ENCODE peak calls at places on chromosomes 1 and 21, in five cellular contexts. One of them, this sample, is unnamed.
A peak's percentile ranks its signal among the peaks of the same experiment; 100 is the strongest.

GRCh38 chr1:53396563-53397268 is 62.5 kb upstream of the DMRTB1 start:
- DNase-seq in HepG2: no peak
- DNase-seq in GM12878: no peak
- DNase-seq in H1: no peak
- DNase-seq in SK-N-SH: peak; percentile 52
- DNase-seq in this sample: no peak

GRCh38 chr1:29850358-29850757 is 614.0 kb downstream of the PTPRU start:
- DNase-seq in HepG2: no peak
- DNase-seq in GM12878: no peak
- DNase-seq in H1: no peak
- DNase-seq in SK-N-SH: no peak
- DNase-seq in this sample: no peak

GRCh38 chr1:115255154-115255553 is 82.9 kb downstream of the NGF start:
- DNase-seq in HepG2: no peak
- DNase-seq in GM12878: no peak
- DNase-seq in H1: no peak
- DNase-seq in SK-N-SH: no peak
- DNase-seq in this sample: no peak

GRCh38 chr1:25888426-25888987 is 13.0 kb upstream of the PAQR7 start:
- DNase-seq in HepG2: no peak
- DNase-seq in GM12878: no peak
- DNase-seq in H1: no peak
- DNase-seq in SK-N-SH: no peak
- DNase-seq in this sample: peak; percentile 12

GRCh38 chr1:232744847-232745246 is 60.4 kb upstream of the MAP10 start:
- DNase-seq in HepG2: no peak
- DNase-seq in GM12878: no peak
- DNase-seq in H1: no peak
- DNase-seq in SK-N-SH: no peak
- DNase-seq in this sample: no peak

GRCh38 chr1:156100205-156100995 is 14.1 kb upstream of the LMNA start:
- DNase-seq in HepG2: no peak
- DNase-seq in GM12878: no peak
- DNase-seq in H1: no peak
- DNase-seq in SK-N-SH: peak; percentile 28
- DNase-seq in this sample: no peak

GRCh38 chr1:178093958-178094751 is at the start of gene RASAL2:
- DNase-seq in HepG2: peak; percentile 41
- DNase-seq in GM12878: no peak
- DNase-seq in H1: peak; percentile 33
- DNase-seq in SK-N-SH: peak; percentile 93
- DNase-seq in this sample: peak; percentile 78

GRCh38 chr1:112298558-112298957 is 97.5 kb upstream of the CTTNBP2NL start:
- DNase-seq in HepG2: peak; percentile 38
- DNase-seq in GM12878: no peak
- DNase-seq in H1: peak; percentile 47
- DNase-seq in SK-N-SH: peak; percentile 42
- DNase-seq in this sample: peak; percentile 75

GRCh38 chr1:36638268-36638667 is 155.6 kb upstream of the CSF3R start:
- DNase-seq in HepG2: no peak
- DNase-seq in GM12878: no peak
- DNase-seq in H1: no peak
- DNase-seq in SK-N-SH: no peak
- DNase-seq in this sample: no peak
- TF ChIP-seq USF2 in HepG2: no peak
- TF ChIP-seq USF2 in GM12878: no peak
- TF ChIP-seq USF2 in H1: no peak
- TF ChIP-seq USF2 in SK-N-SH: no peak
- TF ChIP-seq USF2 in this sample: no peak

GRCh38 chr1:172708452-172708851 is 49.5 kb downstream of the FASLG start:
- DNase-seq in HepG2: no peak
- DNase-seq in GM12878: no peak
- DNase-seq in H1: no peak
- DNase-seq in SK-N-SH: no peak
- DNase-seq in this sample: no peak
- TF ChIP-seq SIN3A in HepG2: no peak
- TF ChIP-seq SIN3A in GM12878: no peak
- TF ChIP-seq SIN3A in H1: no peak
- TF ChIP-seq SIN3A in SK-N-SH: no peak
- TF ChIP-seq SIN3A in this sample: no peak

DNA sequence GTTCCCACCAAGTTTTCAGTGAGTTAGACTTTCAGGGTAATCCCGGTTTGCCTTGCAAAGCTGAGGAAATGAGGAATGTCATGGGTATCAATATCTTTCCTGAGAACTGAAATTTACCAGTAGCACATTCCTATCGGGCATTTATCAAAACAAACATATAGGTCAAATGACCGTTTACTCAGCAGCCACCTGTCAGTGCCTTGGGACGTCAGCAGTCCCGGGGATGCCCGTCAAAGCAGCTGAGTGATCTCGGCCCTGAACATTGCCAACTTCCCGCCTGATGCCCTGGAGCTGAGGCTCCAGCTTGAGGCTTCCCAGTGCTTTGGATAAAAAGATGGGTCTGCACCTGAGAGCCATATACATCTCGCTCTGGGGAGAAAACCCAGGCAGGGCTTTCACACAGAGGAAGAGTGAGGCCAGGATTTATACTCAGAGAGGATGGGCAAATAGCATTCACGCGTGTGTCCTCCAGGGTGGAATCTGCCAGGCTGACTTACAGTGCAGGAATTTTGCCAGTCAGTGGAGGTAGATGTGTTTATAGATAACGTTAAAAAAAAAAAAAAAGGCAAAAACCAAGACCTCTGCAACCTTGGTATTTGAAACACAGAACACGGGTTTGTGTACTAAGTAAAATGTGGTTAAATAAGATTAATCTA is 435.7 kb upstream of the VAMP3 start:
- DNase-seq in HepG2: no peak
- DNase-seq in GM12878: no peak
- DNase-seq in H1: no peak
- DNase-seq in SK-N-SH: peak; percentile 47
- DNase-seq in this sample: no peak
- TF ChIP-seq USF2 in HepG2: no peak
- TF ChIP-seq USF2 in GM12878: no peak
- TF ChIP-seq USF2 in H1: no peak
- TF ChIP-seq USF2 in SK-N-SH: no peak
- TF ChIP-seq USF2 in this sample: no peak

GRCh38 chr1:114021665-114022099 is 42.4 kb downstream of the OLFML3 start:
- DNase-seq in HepG2: peak; percentile 10
- DNase-seq in GM12878: no peak
- DNase-seq in H1: no peak
- DNase-seq in SK-N-SH: no peak
- DNase-seq in this sample: no peak

GRCh38 chr1:114025609-114026401 is 46.5 kb downstream of the OLFML3 start:
- DNase-seq in HepG2: no peak
- DNase-seq in GM12878: no peak
- DNase-seq in H1: no peak
- DNase-seq in SK-N-SH: no peak
- DNase-seq in this sample: no peak

GRCh38 chr1:114024049-114024448 is 44.8 kb downstream of the OLFML3 start:
- DNase-seq in HepG2: no peak
- DNase-seq in GM12878: no peak
- DNase-seq in H1: no peak
- DNase-seq in SK-N-SH: no peak
- DNase-seq in this sample: no peak

GRCh38 chr1:114026797-114027196 is 47.5 kb downstream of the OLFML3 start:
- DNase-seq in HepG2: no peak
- DNase-seq in GM12878: no peak
- DNase-seq in H1: no peak
- DNase-seq in SK-N-SH: no peak
- DNase-seq in this sample: no peak

DNA sequence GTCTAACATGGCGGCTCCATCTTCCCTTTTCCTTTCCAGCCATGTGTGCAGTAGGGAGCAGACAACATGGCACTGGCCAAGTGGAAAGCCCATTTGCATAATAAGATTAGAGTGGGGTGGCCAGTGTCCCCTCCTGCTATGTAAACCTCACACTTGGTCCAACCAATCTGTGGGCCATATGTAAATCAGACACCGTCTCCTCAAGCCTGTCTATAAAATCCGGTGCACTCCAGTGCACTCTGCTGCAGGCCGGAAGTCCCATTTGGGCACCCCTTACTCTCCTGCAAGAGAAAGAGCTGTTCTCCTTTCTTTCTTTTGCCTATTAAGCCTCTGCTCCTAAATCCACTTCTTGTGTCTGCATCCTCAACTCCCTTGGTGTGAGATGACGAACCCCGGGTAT is 44.1 kb downstream of the OLFML3 start:
- DNase-seq in HepG2: no peak
- DNase-seq in GM12878: no peak
- DNase-seq in H1: no peak
- DNase-seq in SK-N-SH: no peak
- DNase-seq in this sample: peak; percentile 37
- TF ChIP-seq SIN3A in HepG2: no peak
- TF ChIP-seq SIN3A in GM12878: no peak
- TF ChIP-seq SIN3A in H1: no peak
- TF ChIP-seq SIN3A in SK-N-SH: no peak
- TF ChIP-seq SIN3A in this sample: no peak

GRCh38 chr1:145927073-145927886 is at the start of gene RBM8A:
- DNase-seq in HepG2: peak; percentile 97
- DNase-seq in GM12878: peak; percentile 99
- DNase-seq in H1: peak; percentile 91
- DNase-seq in SK-N-SH: peak; percentile 83
- DNase-seq in this sample: peak; percentile 81

GRCh38 chr1:145927916-145928647 is 798 bp upstream of the RBM8A start:
- DNase-seq in HepG2: no peak
- DNase-seq in GM12878: no peak
- DNase-seq in H1: no peak
- DNase-seq in SK-N-SH: no peak
- DNase-seq in this sample: no peak

GRCh38 chr1:145922266-145922665 is 3.7 kb upstream of the PEX11B start:
- DNase-seq in HepG2: no peak
- DNase-seq in GM12878: no peak
- DNase-seq in H1: no peak
- DNase-seq in SK-N-SH: no peak
- DNase-seq in this sample: no peak

DNA sequence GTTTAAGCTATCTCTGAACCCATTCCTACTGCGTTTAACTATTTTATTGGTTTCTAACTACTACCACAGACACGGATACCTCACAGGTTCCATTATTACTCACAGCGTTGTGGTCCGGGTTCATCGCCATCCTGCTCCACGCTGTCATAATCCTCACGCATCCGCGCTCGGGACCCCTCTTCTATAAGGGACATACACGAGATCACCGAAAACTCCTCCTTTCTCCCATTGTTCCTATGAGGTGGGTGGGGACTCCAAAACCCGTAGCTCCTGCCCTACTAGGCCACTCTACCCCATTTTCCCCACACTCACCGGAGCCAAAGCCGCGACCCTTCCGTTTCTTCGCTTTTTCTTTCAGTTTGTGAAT is 595 bp downstream of the RBM8A start:
- DNase-seq in HepG2: no peak
- DNase-seq in GM12878: no peak
- DNase-seq in H1: no peak
- DNase-seq in SK-N-SH: no peak
- DNase-seq in this sample: no peak
- TF ChIP-seq USF2 in HepG2: no peak
- TF ChIP-seq USF2 in GM12878: no peak
- TF ChIP-seq USF2 in H1: no peak
- TF ChIP-seq USF2 in SK-N-SH: no peak
- TF ChIP-seq USF2 in this sample: no peak

DNA sequence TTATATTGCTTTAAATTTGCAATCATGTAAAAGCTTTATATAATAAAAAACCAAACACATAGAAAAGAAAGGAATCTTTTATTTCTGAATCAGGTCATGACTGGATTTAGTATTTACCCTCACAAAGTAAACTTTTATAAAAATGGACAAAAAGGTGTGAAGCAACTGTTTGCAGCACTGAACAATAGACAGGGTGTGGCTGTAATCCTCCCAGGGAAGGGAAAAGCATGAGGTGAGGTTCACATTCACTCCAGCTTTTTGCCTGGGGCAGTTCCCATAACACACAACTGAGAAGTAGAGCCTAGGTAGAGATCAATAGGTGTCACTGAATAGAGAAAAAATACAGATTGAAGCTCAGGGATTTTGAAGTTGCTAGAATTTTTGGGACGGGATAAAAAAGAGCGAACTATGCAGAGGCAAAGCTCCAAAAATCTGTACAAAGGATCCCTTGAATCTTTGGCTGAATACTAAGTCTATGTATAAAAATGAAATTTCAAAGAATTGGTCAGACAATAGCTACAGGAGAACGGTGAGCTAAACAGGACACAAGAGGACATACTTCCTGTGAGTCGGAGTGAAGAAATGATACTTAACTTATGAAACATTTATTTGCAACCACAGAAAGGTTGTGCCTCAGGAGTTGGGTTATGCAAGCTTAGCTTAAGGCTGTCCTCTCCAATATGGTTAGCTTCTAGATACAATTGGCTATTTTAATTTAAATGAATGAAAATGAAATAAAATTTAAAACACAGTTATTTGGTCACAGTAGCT is 162.0 kb upstream of the ZP4 start:
- DNase-seq in HepG2: no peak
- DNase-seq in GM12878: no peak
- DNase-seq in H1: no peak
- DNase-seq in SK-N-SH: no peak
- DNase-seq in this sample: no peak
- TF ChIP-seq SIN3A in HepG2: no peak
- TF ChIP-seq SIN3A in GM12878: no peak
- TF ChIP-seq SIN3A in H1: no peak
- TF ChIP-seq SIN3A in SK-N-SH: no peak
- TF ChIP-seq SIN3A in this sample: no peak

GRCh38 chr1:14781811-14782210 is 183.3 kb downstream of the KAZN start:
- DNase-seq in HepG2: no peak
- DNase-seq in GM12878: no peak
- DNase-seq in H1: no peak
- DNase-seq in SK-N-SH: no peak
- DNase-seq in this sample: no peak
- TF ChIP-seq USF2 in HepG2: no peak
- TF ChIP-seq USF2 in GM12878: no peak
- TF ChIP-seq USF2 in H1: no peak
- TF ChIP-seq USF2 in SK-N-SH: no peak
- TF ChIP-seq USF2 in this sample: no peak

DNA sequence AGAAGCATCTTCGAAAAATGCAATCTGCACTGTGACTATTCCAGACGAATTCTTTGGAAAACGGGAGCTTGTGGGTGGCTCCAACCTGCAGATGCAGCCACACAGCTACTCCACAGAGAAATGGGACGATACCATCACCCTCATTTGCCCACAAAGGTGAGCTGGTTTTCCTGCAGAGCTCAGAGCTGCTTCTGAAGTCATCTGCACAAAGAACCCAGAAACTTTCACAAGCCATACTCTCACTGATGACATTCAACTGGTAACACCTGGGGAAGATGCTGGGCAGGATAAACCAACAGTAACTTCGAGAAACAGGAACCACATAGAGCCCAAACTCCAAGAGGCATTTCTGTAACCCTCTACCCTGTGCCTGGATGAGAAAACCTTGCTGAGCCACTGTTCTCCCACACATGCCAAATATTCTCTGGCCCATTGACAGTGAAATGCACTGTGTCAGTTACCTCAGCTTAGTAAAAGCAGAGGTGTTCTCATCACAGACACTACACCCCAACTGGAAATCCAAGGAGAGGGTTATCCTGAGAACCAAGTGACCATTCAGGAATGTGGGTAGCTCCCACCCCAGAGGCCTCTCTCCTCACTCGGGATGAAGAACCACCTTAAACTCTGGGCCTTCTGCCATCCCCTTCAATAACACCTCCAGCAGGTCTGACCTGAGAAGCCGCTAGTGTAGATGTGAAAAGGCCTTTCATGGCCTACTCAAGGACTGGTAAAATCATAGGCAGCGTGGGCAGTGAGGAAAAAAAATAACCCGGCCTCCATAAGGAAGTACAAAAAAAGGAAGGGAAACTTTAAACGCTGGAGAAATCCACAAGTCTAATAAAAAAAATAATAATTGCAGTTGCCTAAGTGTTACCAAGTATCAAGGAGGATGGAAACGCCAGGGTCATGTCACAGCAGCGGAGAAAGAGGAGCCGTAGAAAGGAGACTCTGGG is 56.7 kb downstream of the HSF2BP start:
- DNase-seq in HepG2: no peak
- DNase-seq in GM12878: no peak
- DNase-seq in H1: no peak
- DNase-seq in SK-N-SH: no peak
- DNase-seq in this sample: no peak
- TF ChIP-seq SIN3A in HepG2: no peak
- TF ChIP-seq SIN3A in GM12878: no peak
- TF ChIP-seq SIN3A in H1: no peak
- TF ChIP-seq SIN3A in SK-N-SH: no peak
- TF ChIP-seq SIN3A in this sample: no peak